ENCODE peak calls at places on chromosome 1, in seven cellular contexts. G, I, W, V, Q, Z and T are unnamed samples.

GRCh38 chr1:235404190-235404589 is 37.0 kb downstream of the TBCE start:
- DNase-seq in Q (no peak), V (no peak), G (peak; percentile 95), W (no peak), I (peak; percentile 45), Z (no peak), T (no peak)

GRCh38 chr1:94863297-94863911 is 43.2 kb downstream of the SLC44A3 start:
- DNase-seq in V (no peak), Q (no peak), I (peak; percentile 93), G (peak; percentile 57), W (no peak), Z (no peak), T (no peak)

GRCh38 chr1:61011514-61012263 is 70.7 kb upstream of the NFIA start:
- DNase-seq in V (no peak), W (no peak), I (no peak), Q (no peak), Z (no peak), G (no peak), T (no peak)

GRCh38 chr1:227869851-227870305 is 54.4 kb downstream of the PRSS38 start:
- DNase-seq in I (no peak), Z (no peak), V (no peak), Q (no peak), G (peak; percentile 25), W (no peak), T (no peak)

GRCh38 chr1:201149400-201149799 is 4.9 kb downstream of the TMEM9 start:
- DNase-seq in Z (no peak), I (peak; percentile 25), W (no peak), G (no peak), Q (no peak), V (peak; percentile 7), T (peak; percentile 5)

GRCh38 chr1:28518745-28519341 is 13.0 kb downstream of the RCC1 start:
- DNase-seq in V (no peak), G (peak; percentile 48), Z (no peak), I (no peak), W (no peak), Q (no peak), T (no peak)

GRCh38 chr1:64019818-64020217 is 183.6 kb upstream of the UBE2U start:
- DNase-seq in G (peak; percentile 38), Z (no peak), I (peak; percentile 69), W (no peak), V (no peak), Q (peak; percentile 38), T (no peak)

GRCh38 chr1:164610528-164611222 is 51.7 kb downstream of the PBX1 start:
- DNase-seq in Z (peak; percentile 24), I (no peak), G (no peak), Q (no peak), W (no peak), V (no peak), T (no peak)

GRCh38 chr1:107840746-107841145 is 124.2 kb downstream of the VAV3 start:
- DNase-seq in V (no peak), Z (no peak), W (no peak), Q (no peak), G (no peak), I (no peak), T (no peak)

GRCh38 chr1:2982615-2983318 is 38.5 kb upstream of the ACTRT2 start:
- DNase-seq in W (peak; percentile 74), G (no peak), Q (no peak), V (peak; percentile 53), Z (no peak), I (no peak), T (peak; percentile 86)

GRCh38 chr1:112998592-112999235 is 42.7 kb upstream of the SLC16A1 start:
- DNase-seq in V (no peak), Z (peak; percentile 52), W (no peak), Q (no peak), I (peak; percentile 82), G (peak; percentile 79), T (peak; percentile 84)

GRCh38 chr1:54754045-54754444 is 10.3 kb downstream of the PARS2 start:
- DNase-seq in I (no peak), Z (no peak), Q (no peak), G (no peak), W (no peak), V (no peak), T (no peak)

GRCh38 chr1:186839077-186839400 is 10.3 kb downstream of the PLA2G4A start:
- DNase-seq in I (no peak), Z (no peak), G (no peak), Q (no peak), V (no peak), W (no peak), T (no peak)

GRCh38 chr1:221729771-221730170 is 12.1 kb downstream of the DUSP10 start:
- DNase-seq in G (peak; percentile 3), Z (no peak), Q (no peak), V (no peak), I (no peak), W (no peak), T (no peak)

GRCh38 chr1:17239420-17239819 is 9.5 kb upstream of the PADI3 start:
- DNase-seq in V (no peak), Q (peak; percentile 18), G (peak; percentile 91), W (no peak), I (peak; percentile 97), Z (peak; percentile 39), T (peak; percentile 44)

GRCh38 chr1:110896090-110896489 is 23.1 kb downstream of the CD53 start:
- DNase-seq in V (no peak), I (no peak), W (no peak), Q (no peak), Z (no peak), G (no peak), T (no peak)

GRCh38 chr1:2973661-2974593 is 47.3 kb upstream of the ACTRT2 start:
- DNase-seq in Q (no peak), Z (no peak), W (peak; percentile 64), V (peak; percentile 58), I (no peak), G (no peak), T (peak; percentile 60)

GRCh38 chr1:223189903-223190724 is 47.1 kb upstream of the TLR5 start:
- DNase-seq in G (peak; percentile 92), I (peak; percentile 89), Q (no peak), W (no peak), V (no peak), Z (no peak), T (no peak)

GRCh38 chr1:43049487-43049886 is 90.8 kb upstream of the SLC2A1 start:
- DNase-seq in W (no peak), Z (no peak), V (no peak), G (no peak), Q (no peak), I (peak; percentile 13), T (no peak)

GRCh38 chr1:3384407-3384806 is 70.1 kb upstream of the ARHGEF16 start:
- DNase-seq in V (no peak), I (no peak), Z (no peak), W (no peak), Q (no peak), G (no peak), T (no peak)

DNA sequence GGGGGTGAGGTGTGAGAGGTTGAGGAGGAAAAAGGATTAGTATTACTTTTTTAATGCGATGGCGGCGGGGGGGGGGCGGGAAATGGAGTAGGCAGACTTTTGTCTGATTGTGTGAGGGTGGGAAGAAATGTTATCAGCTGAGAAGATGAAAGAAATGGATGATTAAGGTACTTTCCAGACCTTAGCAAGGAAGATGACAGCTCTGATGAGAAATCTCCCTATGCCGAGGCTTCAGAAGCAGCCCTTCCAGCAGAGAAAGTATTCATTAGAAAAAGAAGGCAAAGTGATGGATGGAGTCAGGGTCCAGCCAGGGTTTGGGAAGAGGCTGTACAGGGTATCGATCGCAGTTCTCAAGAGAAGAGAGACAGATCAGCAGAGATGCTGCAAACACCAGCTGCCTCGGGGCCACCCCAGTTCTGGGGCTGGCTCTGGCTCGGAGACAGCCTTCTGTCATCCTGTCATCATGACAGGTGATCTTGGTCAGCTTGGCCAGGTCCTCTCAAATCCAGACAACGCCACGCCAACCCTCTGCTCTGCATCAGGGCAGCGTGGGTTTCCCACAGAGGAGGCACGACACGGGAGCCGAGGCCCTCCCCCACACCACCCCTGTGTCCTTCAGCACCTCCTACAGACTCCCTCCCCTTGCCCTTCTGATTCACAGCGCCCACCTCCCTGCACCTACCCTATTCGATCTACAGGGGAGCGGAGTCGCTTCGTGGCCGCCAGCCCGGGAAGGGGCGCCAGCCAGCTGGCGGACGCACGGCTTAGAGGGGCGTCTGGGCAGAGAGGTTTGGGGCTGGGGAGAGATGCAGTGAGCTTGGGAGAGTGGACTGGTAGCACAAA is 688 bp upstream of the ATXN7L2 start:
- DNase-seq in W (no peak), G (no peak), I (peak; percentile 26), Z (peak; percentile 32), V (peak; percentile 70), Q (no peak), T (peak; percentile 65)
- H3K4me1 ChIP-seq in W (peaks cover 23% of the 10 kb centered on the region), G (peaks cover 13% of the 10 kb centered on the region), I (peaks cover 6% of the 10 kb centered on the region), Z (peaks cover 20% of the 10 kb centered on the region), V (peaks cover 4% of the 10 kb centered on the region), Q (peaks cover 7% of the 10 kb centered on the region), T (no peaks in the 10 kb centered on the region)

DNA sequence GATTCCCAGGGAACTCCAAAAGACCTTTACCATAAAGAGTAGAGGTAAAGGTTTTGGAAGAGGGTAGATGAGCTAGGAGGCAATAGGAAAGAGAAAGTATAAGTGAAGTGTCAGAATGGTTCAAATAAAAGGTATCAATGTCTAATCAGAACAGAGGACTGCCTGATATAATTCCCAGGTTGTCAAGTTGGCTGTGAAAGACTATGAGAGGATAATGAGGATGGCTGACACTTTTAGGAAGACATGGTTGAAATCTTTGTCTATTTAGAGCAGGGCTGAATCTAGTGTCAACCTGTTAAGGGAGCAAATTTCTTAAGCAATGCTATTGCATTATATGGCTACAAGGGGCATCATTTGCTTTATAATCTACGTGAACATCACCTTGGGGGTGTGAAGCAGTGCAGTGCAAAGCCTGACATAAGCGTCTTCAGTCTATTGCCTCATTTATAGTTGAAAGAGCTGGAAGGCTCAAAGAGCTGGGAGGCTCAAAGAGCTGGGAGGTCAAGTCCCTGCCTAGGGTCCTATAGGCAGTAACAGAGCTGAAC is 308.3 kb upstream of the DEPDC1 start:
- DNase-seq in Z (no peak), G (no peak), V (no peak), W (no peak), I (no peak), Q (no peak), T (no peak)
- H3K4me3 ChIP-seq in Z (no peak overlapping the region), G (no peak overlapping the region), V (no peak overlapping the region), W (no peak overlapping the region), I (no peak overlapping the region), Q (no peak overlapping the region), T (no peak overlapping the region)

GRCh38 chr1:8152731-8153702 is 126.9 kb upstream of the ERRFI1 start:
- DNase-seq in V (no peak), W (no peak), Z (no peak), I (no peak), Q (no peak), G (no peak), T (no peak)
- H3K4me1 ChIP-seq in V (peaks cover 9% of the 10 kb centered on the region), W (peaks cover 3% of the 10 kb centered on the region), Z (no peaks in the 10 kb centered on the region), I (no peaks in the 10 kb centered on the region), Q (no peaks in the 10 kb centered on the region), G (peaks cover 23% of the 10 kb centered on the region), T (no peaks in the 10 kb centered on the region)

DNA sequence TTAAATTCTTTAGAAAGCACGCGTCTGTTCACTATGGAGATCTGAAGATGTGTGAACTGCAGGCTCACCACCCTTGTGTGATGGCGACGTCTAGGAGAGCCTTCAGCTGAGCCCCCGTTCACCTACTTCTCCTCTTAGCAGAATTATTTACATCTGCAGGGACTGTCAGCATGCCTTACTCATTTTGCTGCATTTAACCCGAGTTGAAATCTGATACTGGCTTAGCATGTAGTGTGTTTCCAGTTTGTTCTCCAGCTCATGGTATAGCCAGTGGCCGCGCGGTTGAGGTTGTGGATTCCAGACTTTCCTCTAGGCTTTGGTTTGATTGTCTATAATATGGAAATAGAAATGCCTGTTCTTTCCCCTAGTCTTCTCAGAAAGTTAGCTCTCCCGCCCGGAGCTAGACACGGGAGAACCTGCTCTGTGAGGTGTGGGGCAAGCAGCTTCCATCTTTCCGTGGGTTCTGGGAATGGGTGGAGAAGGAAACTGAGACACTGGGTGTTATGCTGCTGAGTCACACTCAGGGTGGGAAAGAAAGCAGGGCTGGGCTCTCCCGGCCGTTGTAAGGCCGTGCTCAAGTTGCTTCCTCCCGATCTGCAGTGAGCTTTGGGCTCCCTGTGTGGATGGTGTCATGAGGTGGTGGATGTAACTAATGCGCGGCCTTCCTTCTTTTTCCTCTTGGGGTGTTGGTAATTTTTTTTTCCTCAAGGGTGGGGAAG is 206.8 kb upstream of the TMEM51 start:
- DNase-seq in Z (no peak), V (no peak), W (no peak), I (peak; percentile 86), G (peak; percentile 52), Q (no peak), T (no peak)
- H3K4me3 ChIP-seq in Z (no peak overlapping the region), V (peak overlapping the region; percentile 36), W (peak overlapping the region; percentile 4), I (peak overlapping the region; percentile 10), G (no peak overlapping the region), Q (no peak overlapping the region), T (peak overlapping the region; percentile 30)